ENCODE peak calls at places on chromosomes 5 and 9, in six cellular contexts. One of them, this sample, is unnamed.

GRCh38 chr5:142385194-142385593 is 60.4 kb upstream of the SPRY4 start:
- DNase-seq in tibial artery: no peak
- DNase-seq in mammary epithelial cell: no peak
- DNase-seq in left lung: no peak
- DNase-seq in right lobe of liver: no peak
- DNase-seq in spleen: no peak
- DNase-seq in this sample: no peak

GRCh38 chr9:20558609-20559016 is 63.7 kb downstream of the MLLT3 start:
- DNase-seq in left lung: no peak
- DNase-seq in right lobe of liver: no peak
- DNase-seq in tibial artery: no peak
- DNase-seq in mammary epithelial cell: peak; percentile 94
- DNase-seq in spleen: no peak
- DNase-seq in this sample: no peak

GRCh38 chr5:83513081-83513480 is 41.5 kb downstream of the VCAN start:
- DNase-seq in mammary epithelial cell: no peak
- DNase-seq in left lung: no peak
- DNase-seq in tibial artery: no peak
- DNase-seq in right lobe of liver: no peak
- DNase-seq in spleen: no peak
- DNase-seq in this sample: no peak

GRCh38 chr9:124849801-124850200 is 3.5 kb upstream of the WDR38 start:
- DNase-seq in mammary epithelial cell: no peak
- DNase-seq in left lung: peak; percentile 37
- DNase-seq in right lobe of liver: no peak
- DNase-seq in tibial artery: no peak
- DNase-seq in spleen: no peak
- DNase-seq in this sample: no peak

GRCh38 chr9:124448019-124448418 is 2.2 kb upstream of the ADGRD2 start:
- DNase-seq in mammary epithelial cell: no peak
- DNase-seq in tibial artery: no peak
- DNase-seq in spleen: peak; percentile 77
- DNase-seq in right lobe of liver: peak; percentile 37
- DNase-seq in left lung: no peak
- DNase-seq in this sample: no peak

GRCh38 chr5:134835623-134836022 is 10.1 kb upstream of the C5orf24 start:
- DNase-seq in spleen: no peak
- DNase-seq in mammary epithelial cell: no peak
- DNase-seq in left lung: no peak
- DNase-seq in right lobe of liver: no peak
- DNase-seq in tibial artery: no peak
- DNase-seq in this sample: no peak

GRCh38 chr9:5665059-5665458 is 36.2 kb downstream of the RIC1 start:
- DNase-seq in right lobe of liver: no peak
- DNase-seq in spleen: no peak
- DNase-seq in left lung: no peak
- DNase-seq in tibial artery: no peak
- DNase-seq in mammary epithelial cell: no peak
- DNase-seq in this sample: no peak

GRCh38 chr9:36145970-36146369 is 9.4 kb downstream of the GLIPR2 start:
- DNase-seq in spleen: peak; percentile 30
- DNase-seq in tibial artery: no peak
- DNase-seq in mammary epithelial cell: no peak
- DNase-seq in right lobe of liver: no peak
- DNase-seq in left lung: no peak
- DNase-seq in this sample: no peak

GRCh38 chr5:138504799-138505198 is 38.2 kb downstream of the ETF1 start:
- DNase-seq in spleen: no peak
- DNase-seq in left lung: no peak
- DNase-seq in tibial artery: peak; percentile 21
- DNase-seq in right lobe of liver: no peak
- DNase-seq in mammary epithelial cell: peak; percentile 95
- DNase-seq in this sample: no peak

GRCh38 chr5:132429451-132430440 is 60.2 kb downstream of the SLC22A5 start:
- DNase-seq in tibial artery: no peak
- DNase-seq in spleen: no peak
- DNase-seq in mammary epithelial cell: no peak
- DNase-seq in right lobe of liver: no peak
- DNase-seq in left lung: no peak
- DNase-seq in this sample: no peak

GRCh38 chr5:67149933-67150523 is 46.6 kb downstream of the CD180 start:
- DNase-seq in right lobe of liver: no peak
- DNase-seq in tibial artery: no peak
- DNase-seq in spleen: no peak
- DNase-seq in mammary epithelial cell: no peak
- DNase-seq in left lung: no peak
- DNase-seq in this sample: no peak

GRCh38 chr5:43769576-43770352 is 166.8 kb downstream of the NNT start:
- DNase-seq in right lobe of liver: no peak
- DNase-seq in tibial artery: peak; percentile 51
- DNase-seq in mammary epithelial cell: peak; percentile 13
- DNase-seq in left lung: no peak
- DNase-seq in spleen: no peak
- DNase-seq in this sample: no peak

GRCh38 chr5:35956429-35956828 is 18.0 kb upstream of the CAPSL start:
- DNase-seq in left lung: no peak
- DNase-seq in right lobe of liver: no peak
- DNase-seq in spleen: no peak
- DNase-seq in tibial artery: no peak
- DNase-seq in mammary epithelial cell: peak; percentile 50
- DNase-seq in this sample: no peak

GRCh38 chr9:92294297-92294676 is 790 bp upstream of the IARS1 start:
- DNase-seq in tibial artery: no peak
- DNase-seq in left lung: no peak
- DNase-seq in mammary epithelial cell: peak; percentile 15
- DNase-seq in spleen: peak; percentile 76
- DNase-seq in right lobe of liver: no peak
- DNase-seq in this sample: no peak

GRCh38 chr9:100108572-100108971 is 9.5 kb downstream of the INVS start:
- DNase-seq in right lobe of liver: no peak
- DNase-seq in left lung: no peak
- DNase-seq in spleen: no peak
- DNase-seq in tibial artery: no peak
- DNase-seq in mammary epithelial cell: no peak
- DNase-seq in this sample: no peak

GRCh38 chr5:57082441-57083067 is 91.3 kb upstream of the GPBP1 start:
- DNase-seq in left lung: no peak
- DNase-seq in tibial artery: no peak
- DNase-seq in mammary epithelial cell: peak; percentile 35
- DNase-seq in right lobe of liver: no peak
- DNase-seq in spleen: no peak
- DNase-seq in this sample: no peak

GRCh38 chr9:127918201-127919107 is 1.6 kb upstream of the ST6GALNAC4 start:
- DNase-seq in right lobe of liver: no peak
- DNase-seq in left lung: peak; percentile 64
- DNase-seq in spleen: no peak
- DNase-seq in tibial artery: no peak
- DNase-seq in mammary epithelial cell: no peak
- DNase-seq in this sample: no peak

GRCh38 chr5:149804478-149805450 is 74.7 kb downstream of the PPARGC1B start:
- DNase-seq in tibial artery: no peak
- DNase-seq in spleen: no peak
- DNase-seq in left lung: no peak
- DNase-seq in mammary epithelial cell: no peak
- DNase-seq in right lobe of liver: no peak
- DNase-seq in this sample: no peak

GRCh38 chr5:17018871-17019270 is 82.8 kb upstream of the MYO10 start:
- DNase-seq in mammary epithelial cell: no peak
- DNase-seq in spleen: no peak
- DNase-seq in left lung: no peak
- DNase-seq in tibial artery: no peak
- DNase-seq in right lobe of liver: no peak
- DNase-seq in this sample: no peak

GRCh38 chr5:132250547-132250946 is 6.9 kb upstream of the PDLIM4 start:
- DNase-seq in left lung: no peak
- DNase-seq in mammary epithelial cell: no peak
- DNase-seq in tibial artery: no peak
- DNase-seq in spleen: peak; percentile 5
- DNase-seq in right lobe of liver: no peak
- DNase-seq in this sample: no peak

GRCh38 chr5:20678814-20679298 is 690.9 kb upstream of the CDH18 start:
- DNase-seq in tibial artery: no peak
- DNase-seq in right lobe of liver: no peak
- DNase-seq in mammary epithelial cell: peak; percentile 99
- DNase-seq in left lung: no peak
- DNase-seq in spleen: no peak
- DNase-seq in this sample: no peak

GRCh38 chr9:83062653-83063527 is at the start of gene RASEF:
- DNase-seq in tibial artery: no peak
- DNase-seq in left lung: peak; percentile 91
- DNase-seq in spleen: peak; percentile 74
- DNase-seq in right lobe of liver: peak; percentile 60
- DNase-seq in mammary epithelial cell: peak; percentile 78
- DNase-seq in this sample: no peak

GRCh38 chr5:10701567-10702039 is 59.4 kb downstream of the DAP start:
- DNase-seq in spleen: no peak
- DNase-seq in left lung: no peak
- DNase-seq in tibial artery: no peak
- DNase-seq in mammary epithelial cell: no peak
- DNase-seq in right lobe of liver: no peak
- DNase-seq in this sample: no peak

GRCh38 chr5:179297026-179297425 is 48.2 kb downstream of the ADAMTS2 start:
- DNase-seq in left lung: no peak
- DNase-seq in right lobe of liver: no peak
- DNase-seq in mammary epithelial cell: no peak
- DNase-seq in tibial artery: no peak
- DNase-seq in spleen: peak; percentile 37
- DNase-seq in this sample: no peak

GRCh38 chr5:149794338-149795023 is 64.4 kb downstream of the PPARGC1B start:
- DNase-seq in tibial artery: no peak
- DNase-seq in spleen: no peak
- DNase-seq in left lung: no peak
- DNase-seq in right lobe of liver: no peak
- DNase-seq in mammary epithelial cell: no peak
- DNase-seq in this sample: no peak

GRCh38 chr9:130239741-130240241 is 25.8 kb upstream of the HMCN2 start:
- DNase-seq in right lobe of liver: peak; percentile 55
- DNase-seq in spleen: peak; percentile 78
- DNase-seq in mammary epithelial cell: no peak
- DNase-seq in left lung: no peak
- DNase-seq in tibial artery: no peak
- DNase-seq in this sample: no peak

GRCh38 chr5:115553082-115553481 is 8.5 kb upstream of the FEM1C start:
- DNase-seq in mammary epithelial cell: no peak
- DNase-seq in spleen: no peak
- DNase-seq in left lung: no peak
- DNase-seq in right lobe of liver: no peak
- DNase-seq in tibial artery: no peak
- DNase-seq in this sample: no peak

GRCh38 chr5:43215073-43215631 is 23.1 kb downstream of the NIM1K start:
- DNase-seq in tibial artery: no peak
- DNase-seq in left lung: peak; percentile 76
- DNase-seq in mammary epithelial cell: peak; percentile 37
- DNase-seq in spleen: no peak
- DNase-seq in right lobe of liver: no peak
- DNase-seq in this sample: no peak

GRCh38 chr5:178142642-178143041 is 11.0 kb downstream of the NHP2 start:
- DNase-seq in tibial artery: no peak
- DNase-seq in right lobe of liver: peak; percentile 56
- DNase-seq in left lung: peak; percentile 63
- DNase-seq in mammary epithelial cell: no peak
- DNase-seq in spleen: no peak
- DNase-seq in this sample: no peak

GRCh38 chr9:123541441-123541840 is 185.4 kb downstream of the CRB2 start:
- DNase-seq in spleen: no peak
- DNase-seq in right lobe of liver: no peak
- DNase-seq in mammary epithelial cell: no peak
- DNase-seq in left lung: no peak
- DNase-seq in tibial artery: no peak
- DNase-seq in this sample: no peak

GRCh38 chr9:124733964-124734740 is 37.0 kb downstream of the NR6A1 start:
- DNase-seq in left lung: no peak
- DNase-seq in mammary epithelial cell: peak; percentile 65
- DNase-seq in tibial artery: no peak
- DNase-seq in spleen: no peak
- DNase-seq in right lobe of liver: no peak
- DNase-seq in this sample: no peak

GRCh38 chr9:81602887-81603680 is 86.3 kb downstream of the TLE1 start:
- DNase-seq in right lobe of liver: no peak
- DNase-seq in left lung: no peak
- DNase-seq in tibial artery: no peak
- DNase-seq in spleen: no peak
- DNase-seq in mammary epithelial cell: no peak
- DNase-seq in this sample: no peak
- TF ChIP-seq CTCF in right lobe of liver: no peak
- TF ChIP-seq CTCF in left lung: no peak
- TF ChIP-seq CTCF in tibial artery: no peak
- TF ChIP-seq CTCF in spleen: no peak
- TF ChIP-seq CTCF in mammary epithelial cell: no peak
- TF ChIP-seq CTCF in this sample: no peak

GRCh38 chr9:133058550-133059320 is 3.0 kb upstream of the CEL start:
- DNase-seq in right lobe of liver: no peak
- DNase-seq in left lung: peak; percentile 33
- DNase-seq in tibial artery: no peak
- DNase-seq in spleen: no peak
- DNase-seq in mammary epithelial cell: no peak
- DNase-seq in this sample: no peak

GRCh38 chr9:133057553-133057952 is 4.2 kb upstream of the CEL start:
- DNase-seq in tibial artery: no peak
- DNase-seq in left lung: no peak
- DNase-seq in mammary epithelial cell: no peak
- DNase-seq in right lobe of liver: no peak
- DNase-seq in spleen: no peak
- DNase-seq in this sample: no peak

GRCh38 chr9:133056533-133056932 is 5.2 kb upstream of the CEL start:
- DNase-seq in tibial artery: no peak
- DNase-seq in spleen: no peak
- DNase-seq in mammary epithelial cell: no peak
- DNase-seq in right lobe of liver: no peak
- DNase-seq in left lung: peak; percentile 26
- DNase-seq in this sample: no peak

GRCh38 chr9:133057006-133057405 is 4.8 kb upstream of the CEL start:
- DNase-seq in spleen: no peak
- DNase-seq in right lobe of liver: no peak
- DNase-seq in left lung: peak; percentile 65
- DNase-seq in tibial artery: no peak
- DNase-seq in mammary epithelial cell: no peak
- DNase-seq in this sample: no peak

GRCh38 chr9:133058051-133058450 is 3.7 kb upstream of the CEL start:
- DNase-seq in spleen: no peak
- DNase-seq in right lobe of liver: no peak
- DNase-seq in tibial artery: no peak
- DNase-seq in mammary epithelial cell: no peak
- DNase-seq in left lung: peak; percentile 49
- DNase-seq in this sample: no peak
- H3K4me1 ChIP-seq in spleen: no peaks in the 10 kb centered on the region
- H3K4me1 ChIP-seq in right lobe of liver: no peaks in the 10 kb centered on the region
- H3K4me1 ChIP-seq in tibial artery: peaks cover 10% of the 10 kb centered on the region
- H3K4me1 ChIP-seq in mammary epithelial cell: peaks cover 30% of the 10 kb centered on the region
- H3K4me1 ChIP-seq in left lung: no peaks in the 10 kb centered on the region
- H3K4me1 ChIP-seq in this sample: no peaks in the 10 kb centered on the region

GRCh38 chr5:163005949-163006348 is 431.4 kb upstream of the CCNG1 start:
- DNase-seq in spleen: no peak
- DNase-seq in right lobe of liver: no peak
- DNase-seq in tibial artery: no peak
- DNase-seq in mammary epithelial cell: peak; percentile 19
- DNase-seq in left lung: no peak
- DNase-seq in this sample: no peak
- TF ChIP-seq CTCF in spleen: no peak
- TF ChIP-seq CTCF in right lobe of liver: no peak
- TF ChIP-seq CTCF in tibial artery: no peak
- TF ChIP-seq CTCF in mammary epithelial cell: peak; percentile 73
- TF ChIP-seq CTCF in left lung: no peak
- TF ChIP-seq CTCF in this sample: no peak

GRCh38 chr9:131410051-131410491 is 16.2 kb downstream of the PRRC2B start:
- DNase-seq in tibial artery: no peak
- DNase-seq in spleen: no peak
- DNase-seq in right lobe of liver: no peak
- DNase-seq in left lung: peak; percentile 78
- DNase-seq in mammary epithelial cell: peak; percentile 66
- DNase-seq in this sample: no peak
- H3K4me1 ChIP-seq in tibial artery: peaks cover 38% of the 10 kb centered on the region
- H3K4me1 ChIP-seq in spleen: peaks cover 61% of the 10 kb centered on the region
- H3K4me1 ChIP-seq in right lobe of liver: peaks cover 3% of the 10 kb centered on the region
- H3K4me1 ChIP-seq in left lung: peaks cover 51% of the 10 kb centered on the region
- H3K4me1 ChIP-seq in mammary epithelial cell: peaks cover 50% of the 10 kb centered on the region
- H3K4me1 ChIP-seq in this sample: peaks cover 46% of the 10 kb centered on the region